ENCODE peak calls at places on chromosomes 5 and 9, in nine cellular contexts. F is transverse colon, T is H1, U is GM23338, H is uterus, N is Peyer's patch, C is GM10248, Z is BJ, A is GM13976. G is an unnamed sample.

GRCh38 chr9:105191508-105192118 is 52.8 kb upstream of the SLC44A1 start:
- DNase-seq in C (peak; percentile 53), T (no peak), A (peak; percentile 53), H (peak; percentile 33), U (no peak), N (no peak), F (no peak), Z (no peak), G (peak; percentile 31)

GRCh38 chr9:133489253-133490190 is 10.6 kb upstream of the SLC2A6 start:
- DNase-seq in C (no peak), H (no peak), F (no peak), T (no peak), U (no peak), A (no peak), Z (no peak), N (no peak), G (no peak)

GRCh38 chr9:78298046-78298511 is 1.2 kb downstream of the PSAT1 start:
- DNase-seq in A (no peak), H (no peak), U (peak; percentile 48), C (peak; percentile 24), Z (no peak), N (no peak), F (no peak), T (no peak), G (peak; percentile 36)

GRCh38 chr9:97567894-97568202 is 65.3 kb downstream of the TSTD2 start:
- DNase-seq in N (no peak), Z (no peak), H (no peak), U (no peak), C (no peak), A (no peak), F (no peak), T (no peak), G (no peak)

GRCh38 chr5:168472329-168472728 is 13.9 kb upstream of the RARS1 start:
- DNase-seq in A (no peak), C (no peak), U (peak; percentile 25), F (no peak), N (no peak), T (no peak), H (no peak), Z (peak; percentile 95), G (no peak)

GRCh38 chr5:157471709-157472108 is 11.7 kb downstream of the NIPAL4 start:
- DNase-seq in U (peak; percentile 82), A (no peak), N (no peak), C (peak; percentile 54), H (no peak), T (no peak), Z (no peak), F (no peak), G (peak; percentile 56)

GRCh38 chr5:150595466-150596031 is 44.9 kb upstream of the SYNPO start:
- DNase-seq in A (no peak), U (no peak), T (no peak), H (no peak), N (peak; percentile 35), Z (no peak), C (no peak), F (no peak), G (no peak)

GRCh38 chr5:168879929-168880328 is 300.8 kb upstream of the PANK3 start:
- DNase-seq in T (no peak), N (no peak), F (no peak), C (peak; percentile 54), Z (no peak), U (no peak), H (no peak), A (peak; percentile 50), G (peak; percentile 44)

GRCh38 chr5:43947870-43948269 is 344.9 kb downstream of the NNT start:
- DNase-seq in N (no peak), U (no peak), Z (peak; percentile 73), F (no peak), A (no peak), C (no peak), H (no peak), T (no peak), G (no peak)

GRCh38 chr9:130117816-130118632 is 54.2 kb upstream of the NCS1 start:
- DNase-seq in T (no peak), Z (no peak), F (no peak), U (no peak), A (no peak), C (no peak), H (peak; percentile 72), N (peak; percentile 12), G (no peak)

GRCh38 chr5:34480810-34481528 is 175.2 kb upstream of the RAI14 start:
- DNase-seq in F (no peak), Z (no peak), C (no peak), H (no peak), A (peak; percentile 2), U (no peak), N (no peak), T (no peak), G (no peak)

GRCh38 chr5:14501353-14502162 is 80.0 kb upstream of the OTULINL start:
- DNase-seq in N (peak; percentile 47), T (no peak), A (no peak), Z (no peak), U (no peak), C (no peak), H (no peak), F (no peak), G (no peak)

GRCh38 chr9:19759066-19759465 is 29.8 kb downstream of the SLC24A2 start:
- DNase-seq in U (no peak), H (no peak), T (no peak), C (no peak), A (no peak), F (no peak), N (no peak), Z (no peak), G (no peak)

GRCh38 chr9:114153761-114154596 is 1.4 kb upstream of the COL27A1 start:
- DNase-seq in C (no peak), U (peak; percentile 93), F (no peak), H (no peak), N (no peak), T (no peak), A (no peak), Z (no peak), G (no peak)

GRCh38 chr9:124216474-124217176 is 41.1 kb upstream of the NEK6 start:
- DNase-seq in F (peak; percentile 56), N (no peak), U (no peak), H (no peak), T (no peak), A (peak; percentile 59), Z (no peak), C (peak; percentile 52), G (peak; percentile 40)

GRCh38 chr5:137888875-137889759 is at the start of gene PKD2L2:
- DNase-seq in F (peak; percentile 75), C (peak; percentile 86), Z (peak; percentile 21), T (peak; percentile 1), N (peak; percentile 66), U (peak; percentile 94), H (peak; percentile 69), A (peak; percentile 87), G (peak; percentile 82)
- TF ChIP-seq CTCF in F (no peak), C (peak; percentile 46), Z (no peak), T (no peak), N (no peak), U (no peak), H (peak; percentile 10), A (no peak), G (no peak)

GRCh38 chr9:132201780-132202703 is 40.2 kb downstream of the NTNG2 start:
- DNase-seq in U (no peak), H (no peak), F (no peak), Z (no peak), C (no peak), T (no peak), N (no peak), A (no peak), G (no peak)
- TF ChIP-seq CTCF in U (no peak), H (no peak), F (no peak), Z (no peak), C (no peak), T (peak; percentile 6), N (no peak), A (no peak), G (no peak)

GRCh38 chr5:66793049-66793448 is 196.9 kb downstream of the MAST4 start:
- DNase-seq in N (no peak), U (no peak), H (no peak), A (no peak), C (no peak), Z (no peak), F (no peak), T (no peak), G (no peak)

GRCh38 chr5:66796306-66797292 is 200.4 kb downstream of the MAST4 start:
- DNase-seq in A (no peak), U (peak; percentile 27), F (no peak), N (no peak), H (no peak), T (no peak), C (no peak), Z (no peak), G (no peak)
- TF ChIP-seq CTCF in A (no peak), U (peak; percentile 55), F (no peak), N (no peak), H (no peak), T (peak; percentile 33), C (no peak), Z (no peak), G (no peak)

GRCh38 chr5:139668924-139669680 is 21.0 kb downstream of the CXXC5 start:
- DNase-seq in T (no peak), A (no peak), H (no peak), N (no peak), U (no peak), C (no peak), F (no peak), Z (no peak), G (no peak)

GRCh38 chr5:139667001-139667729 is 19.0 kb downstream of the CXXC5 start:
- DNase-seq in H (no peak), N (no peak), Z (no peak), A (no peak), C (no peak), F (no peak), U (no peak), T (no peak), G (no peak)

GRCh38 chr5:139669681-139670368 is 21.7 kb downstream of the CXXC5 start:
- DNase-seq in A (peak; percentile 75), T (no peak), F (peak; percentile 63), Z (no peak), C (peak; percentile 63), N (no peak), H (no peak), U (no peak), G (peak; percentile 80)

GRCh38 chr5:139667730-139668063 is 19.5 kb downstream of the CXXC5 start:
- DNase-seq in U (no peak), C (no peak), A (no peak), F (no peak), N (no peak), T (no peak), Z (no peak), H (no peak), G (no peak)

DNA sequence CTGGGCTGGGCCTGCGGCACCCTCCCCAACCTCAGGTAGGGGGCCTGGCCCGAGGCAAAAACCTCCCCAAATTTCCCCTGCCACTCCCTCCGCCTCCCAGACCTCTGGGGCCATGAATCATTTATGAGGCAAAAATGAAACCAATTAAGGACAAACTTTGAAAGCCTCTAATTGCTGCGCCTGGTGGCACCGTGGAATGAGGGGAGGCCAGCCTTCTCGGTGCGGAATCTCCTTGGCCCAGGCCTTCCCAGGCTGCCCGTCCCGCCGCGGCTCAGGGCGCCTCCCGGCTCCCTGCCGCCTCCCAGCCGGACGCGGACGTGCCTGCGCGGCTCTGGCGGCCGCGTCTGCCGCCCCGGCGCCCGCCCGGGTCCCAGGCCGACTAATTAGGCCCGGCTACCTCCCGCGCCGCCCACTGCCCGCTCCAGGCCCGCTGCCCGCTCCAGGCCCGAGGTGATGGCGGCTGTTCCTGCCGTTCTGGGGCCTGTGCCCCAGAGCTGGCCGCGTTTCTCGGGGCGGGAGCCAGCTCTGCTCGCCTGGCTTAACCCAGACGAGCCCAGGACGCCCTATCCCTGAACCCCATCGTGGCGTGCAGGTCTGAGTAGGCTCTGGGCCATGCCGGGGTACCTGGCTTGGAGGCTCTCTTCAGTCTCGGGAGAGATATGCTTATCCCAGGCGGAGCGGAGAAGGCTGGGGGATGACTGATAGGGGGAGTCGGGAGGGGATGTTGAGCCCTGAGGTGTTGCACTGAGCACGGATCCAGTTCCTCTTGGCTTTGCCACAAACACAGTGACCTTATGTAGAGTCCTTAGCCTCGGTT is 20.1 kb downstream of the CXXC5 start:
- DNase-seq in U (peak; percentile 82), F (no peak), T (no peak), N (peak; percentile 65), H (no peak), Z (no peak), A (peak; percentile 71), C (peak; percentile 61), G (peak; percentile 78)
- TF ChIP-seq CTCF in U (no peak), F (no peak), T (no peak), N (no peak), H (no peak), Z (no peak), A (no peak), C (no peak), G (no peak)